ENCODE peak calls at places on chromosomes 5 and 9, in five cellular contexts. V, R, J, Y and Z are unnamed samples.

GRCh38 chr9:131274674-131275331 is 1.5 kb downstream of the FAM78A start:
- DNase-seq in V (peak), R (peak), J (no peak), Y (peak), Z (peak)

GRCh38 chr5:35881758-35882157 is 25.1 kb downstream of the IL7R start:
- DNase-seq in V (no peak), R (no peak), J (no peak), Y (no peak), Z (no peak)

GRCh38 chr5:119054082-119054481 is 16.8 kb upstream of the DMXL1 start:
- DNase-seq in V (no peak), R (no peak), J (no peak), Y (no peak), Z (no peak)

GRCh38 chr5:10564838-10565784 is 1.2 kb downstream of the ANKRD33B start:
- DNase-seq in V (peak), R (peak), J (no peak), Y (no peak), Z (no peak)

GRCh38 chr9:7533376-7534090 is 266.0 kb downstream of the DMAC1 start:
- DNase-seq in V (no peak), R (no peak), J (no peak), Y (no peak), Z (no peak)

GRCh38 chr5:112691758-112692157 is 45.9 kb upstream of the APC start:
- DNase-seq in V (peak), R (no peak), J (no peak), Y (no peak), Z (peak)

GRCh38 chr5:134227259-134227658 is 1.4 kb upstream of the PPP2CA start:
- DNase-seq in V (peak), R (no peak), J (peak), Y (peak), Z (no peak)

GRCh38 chr9:35798658-35799366 is 7.4 kb downstream of the NPR2 start:
- DNase-seq in V (no peak), R (no peak), J (no peak), Y (no peak), Z (no peak)

GRCh38 chr9:20658677-20659473 is 25.2 kb upstream of the FOCAD start:
- DNase-seq in V (no peak), R (no peak), J (no peak), Y (no peak), Z (peak)

GRCh38 chr5:3400659-3401058 is 195.0 kb upstream of the IRX1 start:
- DNase-seq in V (no peak), R (no peak), J (no peak), Y (no peak), Z (no peak)

GRCh38 chr9:93642961-93643360 is 66.6 kb downstream of the PHF2 start:
- DNase-seq in V (no peak), R (no peak), J (no peak), Y (no peak), Z (no peak)